ENCODE peak calls at places on chromosomes 12 and 14, in nine cellular contexts. T, W, Y, V, P, K, U, X and F are unnamed samples.

GRCh38 chr14:24299255-24300191 is at the start of the genes DHRS1 and NOP9:
- DNase-seq in T (peak), W (peak), Y (peak), V (peak), P (peak), K (peak), U (peak), X (peak), F (peak)

GRCh38 chr12:94545937-94546771 is 86.5 kb upstream of the CEP83 start:
- DNase-seq in T (peak), W (peak), Y (no peak), V (peak), P (peak), K (no peak), U (peak), X (peak), F (peak)

GRCh38 chr12:13234045-13234641 is 37.6 kb downstream of the EMP1 start:
- DNase-seq in T (peak), W (peak), Y (no peak), V (no peak), P (peak), K (peak), U (peak), X (peak), F (peak)

GRCh38 chr12:121992059-121992879 is 29.4 kb upstream of the BCL7A start:
- DNase-seq in T (no peak), W (no peak), Y (no peak), V (peak), P (peak), K (peak), U (peak), X (peak), F (peak)

GRCh38 chr14:51039285-51039684 is 55.6 kb downstream of the TRIM9 start:
- DNase-seq in T (no peak), W (no peak), Y (no peak), V (no peak), P (no peak), K (no peak), U (no peak), X (no peak), F (no peak)

GRCh38 chr14:94486883-94487282 is 10.9 kb upstream of the SERPINA9 start:
- DNase-seq in T (no peak), W (peak), Y (no peak), V (no peak), P (no peak), K (no peak), U (no peak), X (no peak), F (no peak)

GRCh38 chr12:89073027-89073398 is 279.3 kb downstream of the DUSP6 start:
- DNase-seq in T (no peak), W (no peak), Y (no peak), V (peak), P (no peak), K (no peak), U (peak), X (peak), F (peak)

GRCh38 chr12:96677363-96677762 is 188.0 kb downstream of the CFAP54 start:
- DNase-seq in T (no peak), W (no peak), Y (no peak), V (no peak), P (no peak), K (no peak), U (no peak), X (no peak), F (no peak)

GRCh38 chr12:11765817-11766794 is 116.6 kb downstream of the ETV6 start:
- DNase-seq in T (peak), W (no peak), Y (peak), V (no peak), P (no peak), K (no peak), U (peak), X (peak), F (peak)

GRCh38 chr14:96461950-96462798 is 40.0 kb upstream of the PAPOLA start:
- DNase-seq in T (no peak), W (peak), Y (no peak), V (no peak), P (no peak), K (no peak), U (no peak), X (no peak), F (no peak)

DNA sequence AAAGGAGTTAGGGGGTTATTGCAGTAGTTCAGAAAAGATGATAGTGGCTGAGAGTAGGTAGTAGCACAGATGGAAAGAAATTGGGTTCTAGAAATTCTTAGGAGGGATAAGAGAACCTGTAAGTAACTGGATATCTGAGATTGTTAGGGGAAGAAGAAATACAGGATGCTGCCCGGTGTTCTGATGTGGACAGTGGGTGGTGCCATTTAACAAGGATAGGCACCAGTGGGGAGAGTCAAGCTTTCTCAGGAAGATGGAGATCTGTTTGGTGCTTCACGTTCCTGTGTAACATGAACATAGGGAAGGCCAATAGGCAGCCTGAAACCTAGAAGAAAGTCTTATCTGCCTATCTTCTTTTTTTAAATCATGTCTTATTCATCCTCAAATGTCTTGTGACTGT is 245.9 kb downstream of the NPAS3 start:
- DNase-seq in T (no peak), W (peak), Y (no peak), V (no peak), P (peak), K (no peak), U (peak), X (peak), F (peak)
- TF ChIP-seq CTCF in T (peak), W (peak), Y (no peak), V (peak), P (no peak), K (no peak), U (peak), X (peak), F (peak)

DNA sequence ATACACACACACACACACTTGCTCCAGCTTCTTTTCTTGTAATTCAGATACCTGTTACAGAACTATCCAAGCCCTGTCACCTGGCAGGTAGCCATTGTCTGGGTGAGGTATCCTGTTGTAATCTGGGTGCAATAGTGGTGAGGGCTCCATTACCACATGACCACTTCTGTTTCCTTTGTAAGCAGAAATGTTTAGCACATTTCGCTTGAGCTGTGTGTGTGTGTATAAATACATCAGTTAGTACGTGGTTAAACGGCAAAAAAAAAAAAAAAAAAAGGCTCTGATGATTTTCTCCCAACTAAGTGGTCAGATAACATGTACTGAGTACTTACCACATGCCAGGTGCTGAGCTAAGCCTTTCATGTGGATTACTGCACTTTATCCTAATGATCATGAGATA is 129.3 kb upstream of the SSTR1 start:
- DNase-seq in T (no peak), W (no peak), Y (no peak), V (no peak), P (no peak), K (no peak), U (no peak), X (no peak), F (no peak)
- H3K4me3 ChIP-seq in T (no peak), W (no peak), Y (no peak), V (no peak), P (no peak), K (no peak), U (no peak), X (no peak), F (no peak)

GRCh38 chr12:79512068-79512467 is 178.7 kb downstream of the PAWR start:
- DNase-seq in T (no peak), W (peak), Y (no peak), V (no peak), P (peak), K (no peak), U (no peak), X (no peak), F (no peak)

GRCh38 chr12:79508622-79509021 is 182.1 kb downstream of the PAWR start:
- DNase-seq in T (no peak), W (no peak), Y (no peak), V (no peak), P (no peak), K (no peak), U (no peak), X (no peak), F (no peak)
- TF ChIP-seq CTCF in T (no peak), W (peak), Y (no peak), V (no peak), P (no peak), K (no peak), U (no peak), X (no peak), F (no peak)

DNA sequence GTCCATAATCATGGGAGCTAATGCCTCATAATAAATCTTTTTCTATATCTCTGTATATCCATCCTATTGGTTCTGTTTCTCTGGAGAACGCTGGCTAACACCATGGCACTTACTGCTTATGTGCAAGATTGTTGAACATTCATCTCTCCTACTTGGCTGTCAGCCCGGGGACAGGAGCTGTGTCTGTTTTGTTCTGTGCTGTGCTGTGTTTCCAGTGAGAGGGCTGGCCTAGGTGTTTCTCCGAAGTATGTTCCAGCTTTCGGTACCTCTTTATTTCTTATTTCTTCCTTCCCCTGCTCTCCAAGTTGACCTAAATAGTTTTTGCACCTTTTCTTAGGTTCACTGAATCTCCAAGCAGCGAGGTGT is 18.8 kb upstream of the NR4A1 start:
- DNase-seq in T (peak), W (no peak), Y (no peak), V (no peak), P (no peak), K (peak), U (peak), X (peak), F (peak)
- H3K4me3 ChIP-seq in T (peak), W (peak), Y (no peak), V (peak), P (peak), K (no peak), U (peak), X (peak), F (peak)

DNA sequence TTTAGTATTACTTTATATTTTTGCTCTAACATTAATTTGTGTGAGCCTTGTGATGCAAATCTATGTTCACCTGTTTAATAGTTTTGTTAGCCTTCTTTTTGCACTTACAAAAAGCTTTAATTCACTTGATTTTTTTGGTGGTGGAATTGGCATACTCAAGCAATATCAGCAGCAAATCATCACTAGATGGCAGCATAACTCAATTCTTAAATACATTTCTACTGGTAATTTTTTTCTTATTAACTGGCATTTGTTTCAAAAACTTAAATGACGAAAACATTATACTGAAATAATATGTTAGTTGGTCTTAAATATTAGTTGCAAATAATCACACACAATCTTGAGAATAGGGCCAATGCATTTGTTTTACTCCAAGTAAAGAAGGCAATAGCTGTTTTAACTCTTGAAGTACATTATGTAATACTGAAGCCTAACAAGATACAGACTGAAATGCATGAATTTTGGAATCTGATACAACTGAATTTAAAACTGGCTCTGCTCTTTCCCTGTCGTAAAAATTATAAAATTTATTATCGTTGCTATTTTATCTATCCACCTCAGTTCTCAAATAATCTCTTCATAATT is 151.5 kb downstream of the ATXN7L3B start:
- DNase-seq in T (no peak), W (peak), Y (no peak), V (peak), P (peak), K (no peak), U (peak), X (peak), F (peak)
- TF ChIP-seq CTCF in T (peak), W (peak), Y (no peak), V (peak), P (peak), K (no peak), U (peak), X (peak), F (peak)

GRCh38 chr12:124441443-124442190 is 125.8 kb downstream of the NCOR2 start:
- DNase-seq in T (no peak), W (no peak), Y (no peak), V (peak), P (no peak), K (no peak), U (peak), X (peak), F (peak)
- H3K4me3 ChIP-seq in T (no peak), W (no peak), Y (no peak), V (no peak), P (no peak), K (no peak), U (no peak), X (no peak), F (no peak)